ENCODE peak calls at places on chromosomes 2 and 18, in ten cellular contexts. P is memory B cell; Y is choroid plexus epithelial cell; S is GM13977; A is NAMALWA; H is T-cell; F is MCF 10A; R is Calu3; U is AML-193; W is stimulated activated CD4-positive, alpha-beta T cell treated with anti-CD3 and anti-CD28 coated beads, TNF-alpha, amount 100 ng/mL, for 4 hours. D is an unnamed sample.

GRCh38 chr2:191650896-191651773 is 26.8 kb upstream of the NABP1 start:
- DNase-seq in P (no peak), Y (no peak), S (peak; percentile 39), A (no peak), H (no peak), F (no peak), R (no peak), U (no peak), W (no peak), D (no peak)

GRCh38 chr2:238586931-238587775 is 160.4 kb downstream of the ASB1 start:
- DNase-seq in P (no peak), Y (no peak), S (no peak), A (no peak), H (no peak), F (no peak), R (no peak), U (no peak), W (no peak), D (no peak)

GRCh38 chr2:38013158-38013752 is 62.7 kb downstream of the CYP1B1 start:
- DNase-seq in P (no peak), Y (peak; percentile 61), S (no peak), A (no peak), H (no peak), F (peak; percentile 66), R (no peak), U (no peak), W (no peak), D (no peak)

GRCh38 chr2:183078163-183078466 is 432 bp upstream of the DUSP19 start:
- DNase-seq in P (peak; percentile 4), Y (no peak), S (no peak), A (no peak), H (no peak), F (no peak), R (no peak), U (no peak), W (no peak), D (no peak)

GRCh38 chr2:37590119-37590571 is 81.3 kb downstream of the CDC42EP3 start:
- DNase-seq in P (no peak), Y (peak; percentile 97), S (no peak), A (no peak), H (no peak), F (peak; percentile 67), R (no peak), U (no peak), W (no peak), D (no peak)

GRCh38 chr18:56715121-56715520 is 64.0 kb downstream of the WDR7 start:
- DNase-seq in P (no peak), Y (peak; percentile 62), S (no peak), A (no peak), H (no peak), F (no peak), R (no peak), U (no peak), W (no peak), D (no peak)

GRCh38 chr18:12990662-12990976 is 543 bp upstream of the CEP192 start:
- DNase-seq in P (no peak), Y (no peak), S (no peak), A (no peak), H (no peak), F (no peak), R (no peak), U (no peak), W (no peak), D (peak; percentile 20)

GRCh38 chr2:135130751-135131150 is 78.7 kb downstream of the RAB3GAP1 start:
- DNase-seq in P (no peak), Y (no peak), S (no peak), A (no peak), H (no peak), F (no peak), R (no peak), U (no peak), W (no peak), D (no peak)

GRCh38 chr2:223297788-223298187 is 245.8 kb downstream of the KCNE4 start:
- DNase-seq in P (no peak), Y (no peak), S (no peak), A (no peak), H (no peak), F (no peak), R (no peak), U (no peak), W (no peak), D (no peak)

GRCh38 chr2:127590386-127591190 is 55.1 kb downstream of the MYO7B start:
- DNase-seq in P (no peak), Y (no peak), S (no peak), A (no peak), H (no peak), F (no peak), R (no peak), U (no peak), W (no peak), D (no peak)

GRCh38 chr2:15773204-15773603 is 167.1 kb upstream of the MYCN start:
- DNase-seq in P (no peak), Y (no peak), S (no peak), A (no peak), H (no peak), F (no peak), R (no peak), U (no peak), W (no peak), D (no peak)

GRCh38 chr2:165666605-165667004 is 127.4 kb downstream of the GALNT3 start:
- DNase-seq in P (no peak), Y (no peak), S (no peak), A (no peak), H (no peak), F (no peak), R (no peak), U (no peak), W (no peak), D (no peak)

GRCh38 chr2:61178603-61179545 is 16.9 kb downstream of the C2orf74 start:
- DNase-seq in P (no peak), Y (peak; percentile 56), S (peak; percentile 34), A (no peak), H (no peak), F (peak; percentile 30), R (no peak), U (no peak), W (no peak), D (no peak)

GRCh38 chr2:167972746-167973145 is 274.6 kb downstream of the STK39 start:
- DNase-seq in P (no peak), Y (no peak), S (no peak), A (no peak), H (no peak), F (no peak), R (no peak), U (no peak), W (no peak), D (no peak)

GRCh38 chr2:26754972-26755670 is 9.0 kb upstream of the SLC35F6 start:
- DNase-seq in P (no peak), Y (no peak), S (no peak), A (peak; percentile 26), H (no peak), F (no peak), R (no peak), U (no peak), W (no peak), D (no peak)

GRCh38 chr18:55877321-55877720 is 289.3 kb upstream of the TCF4 start:
- DNase-seq in P (no peak), Y (no peak), S (no peak), A (no peak), H (no peak), F (no peak), R (no peak), U (no peak), W (no peak), D (no peak)

GRCh38 chr2:200471324-200471848 is 38.5 kb downstream of the KCTD18 start:
- DNase-seq in P (peak; percentile 23), Y (peak; percentile 56), S (peak; percentile 75), A (peak; percentile 80), H (peak; percentile 24), F (peak; percentile 36), R (peak; percentile 18), U (peak; percentile 18), W (no peak), D (no peak)

GRCh38 chr2:218022131-218022850 is 19.5 kb upstream of the TNS1 start:
- DNase-seq in P (no peak), Y (no peak), S (no peak), A (no peak), H (no peak), F (no peak), R (no peak), U (no peak), W (no peak), D (no peak)